ENCODE peak calls at places on chromosome 19, in five cellular contexts. G is K562, U is HepG2, N is HCT116, Q is SK-N-SH. Z is an unnamed sample. For H3K4me1, the result is how much of the 10 kb centered on the place peaks cover.

GRCh38 chr19:16814526-16815100 is 14.6 kb upstream of the SIN3B start:
- DNase-seq in G (no peak), N (no peak), U (no peak), Q (no peak), Z (no peak)

GRCh38 chr19:44305457-44305856 is 632 bp upstream of the ZNF235 start:
- DNase-seq in N (no peak), G (no peak), Q (no peak), U (no peak), Z (no peak)

GRCh38 chr19:6521718-6522646 is 8.8 kb upstream of the TNFSF9 start:
- DNase-seq in U (no peak), Q (no peak), N (no peak), G (peak), Z (no peak)

GRCh38 chr19:29804493-29804892 is 7.3 kb upstream of the CCNE1 start:
- DNase-seq in Q (no peak), U (no peak), N (no peak), G (no peak), Z (no peak)

GRCh38 chr19:4557971-4558941 is 1.2 kb downstream of the SEMA6B start:
- DNase-seq in N (no peak), U (no peak), G (no peak), Q (peak), Z (peak)

GRCh38 chr19:35513975-35514809 is 743 bp upstream of the DMKN start:
- DNase-seq in U (peak), G (peak), N (peak), Q (no peak), Z (no peak)

GRCh38 chr19:4403005-4403761 is 743 bp downstream of the CHAF1A start:
- DNase-seq in U (no peak), Q (no peak), N (no peak), G (no peak), Z (no peak)

GRCh38 chr19:55552620-55553019 is 7.3 kb upstream of the SBK3 start:
- DNase-seq in U (peak), G (no peak), Q (no peak), N (no peak), Z (no peak)

GRCh38 chr19:31066385-31066784 is 282.9 kb downstream of the TSHZ3 start:
- DNase-seq in N (no peak), G (no peak), Q (no peak), U (no peak), Z (no peak)

GRCh38 chr19:48363500-48363809 is 285 bp downstream of the TMEM143 start:
- DNase-seq in G (no peak), N (no peak), Q (no peak), U (no peak), Z (no peak)

GRCh38 chr19:7480222-7480974 is 8.4 kb downstream of the PEX11G start:
- DNase-seq in U (no peak), G (no peak), Q (peak), N (no peak), Z (no peak)

GRCh38 chr19:18483119-18483518 is 38.8 kb downstream of the ELL start:
- DNase-seq in U (no peak), G (no peak), Q (no peak), N (no peak), Z (no peak)

GRCh38 chr19:48213959-48214358 is 41.8 kb downstream of the CARD8 start:
- DNase-seq in U (no peak), N (no peak), Q (no peak), G (no peak), Z (no peak)

GRCh38 chr19:32123355-32123940 is 222.0 kb upstream of the ZNF507 start:
- DNase-seq in U (no peak), G (no peak), N (no peak), Q (no peak), Z (no peak)

GRCh38 chr19:35557539-35558399 is 5.7 kb downstream of the ATP4A start:
- DNase-seq in G (peak), Q (peak), N (peak), U (no peak), Z (peak)

GRCh38 chr19:37165635-37166034 is 6.9 kb downstream of the ZNF585A start:
- DNase-seq in N (no peak), Q (no peak), G (no peak), U (no peak), Z (no peak)

GRCh38 chr19:44131955-44132354 is 9.4 kb upstream of the ZNF234 start:
- DNase-seq in N (no peak), G (no peak), Q (no peak), U (no peak), Z (no peak)

GRCh38 chr19:34220472-34221063 is 33.8 kb upstream of the GARRE1 start:
- DNase-seq in Q (peak), G (peak), U (peak), N (peak), Z (no peak)

GRCh38 chr19:17933414-17934129 is 757 bp downstream of the CCDC124 start:
- DNase-seq in N (no peak), U (peak), Q (no peak), G (peak), Z (no peak)

GRCh38 chr19:17220207-17220758 is 5.1 kb downstream of the USE1 start:
- DNase-seq in N (no peak), G (peak), Q (no peak), U (no peak), Z (no peak)

GRCh38 chr19:3707868-3708206 is 347 bp upstream of the TJP3 start:
- DNase-seq in N (no peak), Q (peak), G (no peak), U (no peak), Z (no peak)

GRCh38 chr19:35562776-35563175 is 682 bp downstream of the ATP4A start:
- DNase-seq in G (no peak), N (no peak), U (no peak), Q (no peak), Z (no peak)

GRCh38 chr19:47231215-47232054 is 436 bp upstream of the BBC3 start:
- DNase-seq in G (peak), Q (peak), N (no peak), U (peak), Z (no peak)

GRCh38 chr19:48117515-48118330 is 7.1 kb upstream of the PLA2G4C start:
- DNase-seq in Q (no peak), U (no peak), N (no peak), G (no peak), Z (no peak)

GRCh38 chr19:30880151-30880550 is 469.1 kb downstream of the TSHZ3 start:
- DNase-seq in Q (no peak), N (no peak), G (no peak), U (no peak), Z (no peak)

GRCh38 chr19:7397687-7398086 is 49.0 kb downstream of the ARHGEF18 start:
- DNase-seq in G (no peak), N (no peak), U (peak), Q (no peak), Z (no peak)

GRCh38 chr19:57807541-57807940 is 7.2 kb downstream of the ZNF552 start:
- DNase-seq in Q (no peak), G (no peak), N (no peak), U (no peak), Z (no peak)

GRCh38 chr19:28213476-28214082 is 999.4 kb downstream of the UQCRFS1 start:
- DNase-seq in N (no peak), Q (peak), G (peak), U (no peak), Z (no peak)

GRCh38 chr19:5186293-5187050 is 154.1 kb downstream of the PTPRS start:
- DNase-seq in N (no peak), G (no peak), U (no peak), Q (no peak), Z (no peak)

GRCh38 chr19:11504502-11505031 is 1.1 kb downstream of the ZNF653 start:
- DNase-seq in U (no peak), G (no peak), Q (no peak), N (no peak), Z (no peak)

GRCh38 chr19:3670796-3671679 is 29.2 kb downstream of the PIP5K1C start:
- DNase-seq in Q (no peak), U (no peak), N (no peak), G (peak), Z (no peak)

GRCh38 chr19:48487944-48488343 is 18.8 kb downstream of the CYTH2 start:
- DNase-seq in G (no peak), U (peak), N (peak), Q (no peak), Z (no peak)

GRCh38 chr19:7540761-7541480 is 5.4 kb downstream of the PNPLA6 start:
- DNase-seq in N (peak), Q (peak), G (peak), U (no peak), Z (peak)

GRCh38 chr19:30222993-30223865 is 149.0 kb upstream of the ZNF536 start:
- DNase-seq in N (no peak), U (no peak), Q (no peak), G (no peak), Z (no peak)

GRCh38 chr19:16883518-16883917 is 5.3 kb upstream of the F2RL3 start:
- DNase-seq in Q (no peak), U (no peak), N (no peak), G (no peak), Z (no peak)

GRCh38 chr19:4067396-4068057 is 828 bp upstream of the ZBTB7A start:
- DNase-seq in Q (peak), G (peak), U (no peak), N (no peak), Z (no peak)

GRCh38 chr19:16025108-16026101 is 50.9 kb upstream of the TPM4 start:
- DNase-seq in G (peak), N (peak), U (peak), Q (peak), Z (peak)

GRCh38 chr19:43438291-43439162 is 23.8 kb downstream of the TEX101 start:
- DNase-seq in G (no peak), Q (peak), U (no peak), N (no peak), Z (no peak)

GRCh38 chr19:15432629-15433518 is 14.1 kb upstream of the AKAP8L start:
- DNase-seq in G (peak), U (peak), N (peak), Q (peak), Z (peak)

DNA sequence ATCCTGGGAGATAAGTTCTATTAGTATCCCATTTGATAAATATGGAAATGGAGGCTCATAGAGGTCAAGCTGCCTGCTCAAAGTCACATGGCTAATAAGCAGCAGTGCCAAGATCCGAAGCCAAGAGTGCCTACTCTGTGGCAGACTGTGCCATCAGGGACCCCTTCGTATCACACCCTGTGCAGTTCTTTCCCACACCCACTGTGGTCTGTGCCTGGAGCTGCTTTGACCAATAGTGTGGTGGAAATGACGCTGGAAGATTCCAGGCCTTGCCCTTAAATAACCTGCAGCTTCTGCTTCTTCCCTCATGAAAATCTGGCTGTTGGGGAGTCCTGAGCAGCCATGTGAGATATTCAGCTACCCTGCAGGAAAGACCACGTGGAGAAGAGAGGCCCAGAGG is 10.1 kb downstream of the OPA3 start:
- DNase-seq in N (no peak), G (no peak), U (no peak), Q (no peak), Z (no peak)
- H3K4me1 ChIP-seq in N (under half), G (under half), U (half or more), Q (under half), Z (under half)

DNA sequence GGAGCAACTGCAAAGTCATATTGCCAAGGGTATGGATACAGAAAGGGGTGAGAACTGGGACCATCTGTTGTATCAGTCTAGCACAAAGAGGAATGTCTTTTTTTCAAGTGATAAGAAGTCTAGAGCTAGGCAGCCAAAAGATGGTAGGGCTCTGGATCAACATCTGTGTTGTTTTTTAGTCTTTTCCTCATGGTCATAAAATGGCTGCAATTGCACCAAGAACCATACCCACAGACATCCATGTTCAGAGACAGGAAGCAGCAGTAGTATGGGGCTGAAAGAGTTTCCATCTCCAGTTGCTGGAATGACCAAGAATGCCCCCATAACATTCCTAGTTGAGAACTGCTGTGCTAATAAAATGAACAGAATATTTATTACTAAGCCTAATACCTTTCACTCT is 25.6 kb downstream of the KCNC3 start:
- DNase-seq in U (no peak), N (no peak), Q (no peak), G (no peak), Z (no peak)
- TF ChIP-seq YY1 in U (no peak), N (no peak), Q (no peak), G (no peak), Z (no peak)

GRCh38 chr19:1214862-1215731 is 9.5 kb downstream of the STK11 start:
- DNase-seq in N (no peak), Q (peak), U (no peak), G (no peak), Z (no peak)

GRCh38 chr19:1217366-1217765 is 11.8 kb downstream of the STK11 start:
- DNase-seq in G (no peak), U (no peak), N (no peak), Q (no peak), Z (no peak)

GRCh38 chr19:1218751-1219567 is 13.4 kb downstream of the STK11 start:
- DNase-seq in G (no peak), Q (no peak), U (no peak), N (no peak), Z (no peak)

GRCh38 chr19:1214299-1214861 is 8.8 kb downstream of the STK11 start:
- DNase-seq in Q (no peak), U (no peak), N (no peak), G (no peak), Z (no peak)

DNA sequence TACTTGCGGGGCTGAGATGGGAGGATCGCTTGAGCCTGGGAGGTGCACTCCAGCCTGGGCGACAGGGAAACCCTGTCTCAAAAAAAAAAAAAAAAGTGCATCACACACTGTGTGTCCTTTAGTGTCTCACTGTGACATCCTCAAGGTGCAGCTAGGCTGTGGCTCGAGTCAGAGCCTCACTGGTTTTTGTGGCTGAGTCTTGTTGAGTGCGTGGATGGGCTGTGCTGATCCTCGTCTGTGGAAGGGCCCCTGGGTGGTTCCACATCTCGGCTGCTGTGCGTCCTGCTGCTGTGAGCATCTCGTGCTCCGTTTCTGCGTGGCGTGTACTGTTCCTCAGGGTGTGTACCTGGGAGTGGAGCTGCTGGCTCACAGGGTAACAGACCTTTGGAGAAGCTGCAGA is 11.2 kb downstream of the STK11 start:
- DNase-seq in G (no peak), Q (no peak), N (no peak), U (no peak), Z (no peak)
- H3K4me1 ChIP-seq in G (under half), Q (under half), N (under half), U (under half), Z (under half)

GRCh38 chr19:50729894-50730293 is 6.7 kb downstream of the CLEC11A start:
- DNase-seq in N (no peak), G (peak), U (no peak), Q (no peak), Z (no peak)

GRCh38 chr19:50725218-50725931 is 2.2 kb downstream of the CLEC11A start:
- DNase-seq in Q (no peak), U (no peak), G (no peak), N (peak), Z (no peak)

GRCh38 chr19:50724522-50725217 is 1.5 kb downstream of the CLEC11A start:
- DNase-seq in U (peak), Q (peak), N (peak), G (peak), Z (peak)

GRCh38 chr19:50725932-50726230 is 2.7 kb downstream of the CLEC11A start:
- DNase-seq in G (no peak), N (no peak), U (no peak), Q (no peak), Z (no peak)

GRCh38 chr19:50728084-50728737 is 5.0 kb downstream of the CLEC11A start:
- DNase-seq in N (no peak), Q (peak), G (peak), U (peak), Z (peak)
- TF ChIP-seq YY1 in N (no peak), Q (no peak), G (no peak), U (no peak), Z (no peak)

GRCh38 chr19:38650911-38651584 is 3.6 kb downstream of the ACTN4 start:
- DNase-seq in U (no peak), G (no peak), Q (no peak), N (no peak), Z (no peak)

GRCh38 chr19:38648789-38649304 is 1.4 kb downstream of the ACTN4 start:
- DNase-seq in Q (no peak), N (no peak), U (no peak), G (no peak), Z (no peak)

GRCh38 chr19:38647966-38648788 is 728 bp downstream of the ACTN4 start:
- DNase-seq in Q (peak), G (no peak), U (no peak), N (no peak), Z (no peak)

GRCh38 chr19:38650180-38650775 is 2.8 kb downstream of the ACTN4 start:
- DNase-seq in G (no peak), Q (no peak), N (no peak), U (no peak), Z (no peak)

DNA sequence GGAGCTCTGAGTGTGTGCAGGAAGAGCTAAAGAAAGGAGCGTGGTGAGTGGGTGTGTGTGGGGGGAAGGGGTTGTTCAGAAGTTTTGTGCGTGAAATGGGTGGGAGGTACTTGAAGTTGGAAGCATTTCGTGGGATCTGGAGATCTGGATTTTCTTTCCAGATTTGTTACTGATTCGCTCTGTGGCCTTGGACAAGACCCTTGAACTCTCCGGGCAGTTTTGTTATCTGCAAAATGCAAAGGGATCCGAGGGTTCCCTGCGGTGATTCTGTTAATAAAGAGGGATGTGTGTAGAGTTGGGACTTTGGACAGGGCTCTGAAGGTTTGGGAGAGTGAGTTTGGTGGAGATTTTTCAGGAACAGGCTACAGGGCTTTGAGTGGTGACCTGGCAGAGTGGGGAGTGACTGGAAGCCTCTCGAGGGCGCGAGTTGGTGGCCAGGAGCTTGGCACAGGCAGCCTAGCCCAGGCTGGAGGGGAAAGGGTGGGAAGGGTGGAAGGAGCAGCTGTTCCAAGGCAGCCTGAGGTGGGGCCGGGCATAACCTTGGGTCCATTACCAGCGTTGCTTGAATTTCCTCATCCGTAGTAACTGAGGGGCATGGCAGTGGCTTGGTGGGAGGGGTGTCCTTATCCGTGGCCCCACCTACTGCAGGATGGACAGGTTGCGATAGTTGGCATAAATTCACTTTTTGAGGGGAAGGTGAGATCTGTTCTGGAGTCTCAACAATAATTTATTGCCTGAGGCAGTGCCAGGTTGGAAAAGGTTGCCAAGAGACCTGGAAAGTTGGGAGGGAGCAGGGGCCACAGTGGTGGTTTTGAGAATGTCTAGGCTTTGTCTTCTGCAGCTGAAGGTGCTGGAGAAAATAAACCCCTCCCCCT is 2.1 kb downstream of the ACTN4 start:
- DNase-seq in N (no peak), Q (no peak), U (peak), G (no peak), Z (no peak)
- H3K4me1 ChIP-seq in N (half or more), Q (under half), U (half or more), G (under half), Z (under half)

DNA sequence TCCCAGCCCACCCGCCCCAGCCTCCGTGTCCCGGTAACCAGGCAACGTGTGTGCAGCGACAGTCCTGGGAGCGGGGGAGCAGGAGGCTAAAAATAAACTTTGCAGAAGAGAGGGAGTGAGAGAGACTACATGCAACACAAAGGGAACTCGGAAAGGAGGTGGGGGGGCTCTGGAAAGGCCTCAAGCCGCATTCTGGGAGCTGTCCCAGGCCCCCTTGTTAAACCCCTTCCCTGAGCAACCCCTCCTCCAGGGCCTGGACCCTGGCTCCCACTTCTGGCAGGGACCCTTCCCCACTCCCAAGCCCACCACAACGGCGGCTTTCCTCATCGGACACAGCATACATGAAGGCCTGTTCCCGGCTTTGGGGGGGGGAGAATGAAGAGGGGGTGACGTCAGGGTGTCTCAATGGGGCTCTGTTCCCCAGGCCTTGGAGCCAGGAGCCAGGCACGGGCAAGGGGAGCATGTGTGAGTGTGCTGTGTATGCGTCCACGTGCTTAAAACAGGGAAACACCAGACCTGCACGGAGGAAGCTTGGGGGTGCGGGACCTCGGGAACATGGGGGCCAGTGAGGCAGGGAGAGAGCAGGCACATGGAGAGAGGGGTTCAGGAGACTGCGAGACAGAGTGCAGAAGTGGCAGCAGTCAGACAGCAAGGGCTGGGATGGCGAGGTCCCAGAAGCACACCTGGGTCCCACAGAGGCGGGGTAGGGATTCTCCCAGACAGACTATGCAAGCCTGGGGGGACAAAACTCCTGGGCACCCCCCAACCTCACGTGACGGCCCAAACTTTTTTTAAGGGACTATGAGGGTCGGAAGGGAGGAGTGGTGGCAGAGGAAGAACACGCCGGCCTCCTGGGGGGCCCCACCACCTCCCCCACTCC is 2.3 kb downstream of the ERF start:
- DNase-seq in U (no peak), G (no peak), N (no peak), Q (peak), Z (no peak)
- TF ChIP-seq YY1 in U (no peak), G (no peak), N (no peak), Q (no peak), Z (no peak)

Z was measured in NT2/D1.